ENCODE peak calls at places on chromosomes 7 and 10, in five cellular contexts. One of them, this sample, is unnamed.

GRCh38 chr7:84364708-84365107 is 170.1 kb upstream of the SEMA3A start:
- DNase-seq in lower leg skin: no peak
- DNase-seq in effector memory CD4-positive, alpha-beta T cell: no peak
- DNase-seq in HepG2: no peak
- DNase-seq in heart left ventricle: no peak
- DNase-seq in this sample: no peak

GRCh38 chr10:99827906-99828305 is 45.5 kb downstream of the ABCC2 start:
- DNase-seq in lower leg skin: no peak
- DNase-seq in effector memory CD4-positive, alpha-beta T cell: no peak
- DNase-seq in HepG2: no peak
- DNase-seq in heart left ventricle: no peak
- DNase-seq in this sample: no peak

GRCh38 chr7:110940756-110941155 is 150.2 kb upstream of the LRRN3 start:
- DNase-seq in lower leg skin: no peak
- DNase-seq in effector memory CD4-positive, alpha-beta T cell: no peak
- DNase-seq in HepG2: no peak
- DNase-seq in heart left ventricle: no peak
- DNase-seq in this sample: no peak

GRCh38 chr10:78194539-78195402 is 161.1 kb downstream of the RPS24 start:
- DNase-seq in lower leg skin: no peak
- DNase-seq in effector memory CD4-positive, alpha-beta T cell: no peak
- DNase-seq in HepG2: no peak
- DNase-seq in heart left ventricle: no peak
- DNase-seq in this sample: peak; percentile 25

GRCh38 chr7:69403169-69403568 is 195.1 kb upstream of the AUTS2 start:
- DNase-seq in lower leg skin: no peak
- DNase-seq in effector memory CD4-positive, alpha-beta T cell: no peak
- DNase-seq in HepG2: no peak
- DNase-seq in heart left ventricle: no peak
- DNase-seq in this sample: peak; percentile 26

GRCh38 chr10:75211007-75211735 is 575 bp downstream of the VDAC2 start:
- DNase-seq in lower leg skin: no peak
- DNase-seq in effector memory CD4-positive, alpha-beta T cell: no peak
- DNase-seq in HepG2: peak; percentile 48
- DNase-seq in heart left ventricle: no peak
- DNase-seq in this sample: no peak

GRCh38 chr7:149125189-149125863 is 798 bp downstream of the ZNF425 start:
- DNase-seq in lower leg skin: no peak
- DNase-seq in effector memory CD4-positive, alpha-beta T cell: no peak
- DNase-seq in HepG2: no peak
- DNase-seq in heart left ventricle: no peak
- DNase-seq in this sample: peak; percentile 69

GRCh38 chr10:77619964-77620703 is 17.5 kb downstream of the KCNMA1 start:
- DNase-seq in lower leg skin: no peak
- DNase-seq in effector memory CD4-positive, alpha-beta T cell: no peak
- DNase-seq in HepG2: no peak
- DNase-seq in heart left ventricle: no peak
- DNase-seq in this sample: no peak

GRCh38 chr10:66218981-66219587 is 706.8 kb upstream of the LRRTM3 start:
- DNase-seq in lower leg skin: no peak
- DNase-seq in effector memory CD4-positive, alpha-beta T cell: no peak
- DNase-seq in HepG2: no peak
- DNase-seq in heart left ventricle: no peak
- DNase-seq in this sample: no peak

GRCh38 chr7:140010194-140010895 is 52.4 kb downstream of the PARP12 start:
- DNase-seq in lower leg skin: no peak
- DNase-seq in effector memory CD4-positive, alpha-beta T cell: no peak
- DNase-seq in HepG2: no peak
- DNase-seq in heart left ventricle: no peak
- DNase-seq in this sample: no peak

DNA sequence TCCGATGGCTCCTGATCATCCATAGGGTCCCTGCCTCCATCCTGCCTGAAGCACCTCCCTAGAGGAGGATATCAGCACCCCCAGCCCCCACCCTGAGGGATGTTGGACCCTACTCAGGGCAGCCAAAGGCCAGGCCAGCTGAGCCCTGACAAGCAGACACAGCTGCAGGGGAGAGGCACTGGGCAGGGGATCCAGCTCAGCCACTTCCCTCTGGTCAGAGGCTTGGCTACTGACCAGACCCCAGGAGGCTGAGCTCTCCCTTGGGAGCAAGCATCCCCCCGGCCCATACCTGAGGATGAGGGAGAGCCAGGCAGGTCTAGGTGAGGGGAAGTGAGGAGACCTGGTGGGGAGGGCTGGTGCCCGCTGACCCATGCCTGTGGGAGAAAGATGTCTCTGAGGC is 6.6 kb downstream of the LDB3 start:
- DNase-seq in lower leg skin: no peak
- DNase-seq in effector memory CD4-positive, alpha-beta T cell: no peak
- DNase-seq in HepG2: no peak
- DNase-seq in heart left ventricle: no peak
- DNase-seq in this sample: no peak
- H3K4me3 ChIP-seq in lower leg skin: no peak overlapping the region
- H3K4me3 ChIP-seq in effector memory CD4-positive, alpha-beta T cell: no peak overlapping the region
- H3K4me3 ChIP-seq in HepG2: no peak overlapping the region
- H3K4me3 ChIP-seq in heart left ventricle: peak overlapping the region; percentile 62
- H3K4me3 ChIP-seq in this sample: no peak overlapping the region

GRCh38 chr10:89332092-89332633 is 4.4 kb downstream of the IFIT3 start:
- DNase-seq in lower leg skin: no peak
- DNase-seq in effector memory CD4-positive, alpha-beta T cell: peak; percentile 28
- DNase-seq in HepG2: peak; percentile 41
- DNase-seq in heart left ventricle: no peak
- DNase-seq in this sample: peak; percentile 35
- H3K4me3 ChIP-seq in lower leg skin: no peak overlapping the region
- H3K4me3 ChIP-seq in effector memory CD4-positive, alpha-beta T cell: peak overlapping the region; percentile 30
- H3K4me3 ChIP-seq in HepG2: peak overlapping the region; percentile 47
- H3K4me3 ChIP-seq in heart left ventricle: peak overlapping the region; percentile 48
- H3K4me3 ChIP-seq in this sample: peak overlapping the region; percentile 44

GRCh38 chr10:11163990-11164805 is 146.5 kb downstream of the CELF2 start:
- DNase-seq in lower leg skin: no peak
- DNase-seq in effector memory CD4-positive, alpha-beta T cell: no peak
- DNase-seq in HepG2: no peak
- DNase-seq in heart left ventricle: peak; percentile 34
- DNase-seq in this sample: no peak

GRCh38 chr10:11168423-11169100 is 150.9 kb downstream of the CELF2 start:
- DNase-seq in lower leg skin: no peak
- DNase-seq in effector memory CD4-positive, alpha-beta T cell: no peak
- DNase-seq in HepG2: no peak
- DNase-seq in heart left ventricle: no peak
- DNase-seq in this sample: no peak

GRCh38 chr10:11165591-11166543 is 148.2 kb downstream of the CELF2 start:
- DNase-seq in lower leg skin: peak; percentile 94
- DNase-seq in effector memory CD4-positive, alpha-beta T cell: peak; percentile 68
- DNase-seq in HepG2: no peak
- DNase-seq in heart left ventricle: peak; percentile 71
- DNase-seq in this sample: no peak

GRCh38 chr10:11164806-11165590 is 147.3 kb downstream of the CELF2 start:
- DNase-seq in lower leg skin: peak; percentile 92
- DNase-seq in effector memory CD4-positive, alpha-beta T cell: peak; percentile 45
- DNase-seq in HepG2: no peak
- DNase-seq in heart left ventricle: peak; percentile 69
- DNase-seq in this sample: peak; percentile 40

DNA sequence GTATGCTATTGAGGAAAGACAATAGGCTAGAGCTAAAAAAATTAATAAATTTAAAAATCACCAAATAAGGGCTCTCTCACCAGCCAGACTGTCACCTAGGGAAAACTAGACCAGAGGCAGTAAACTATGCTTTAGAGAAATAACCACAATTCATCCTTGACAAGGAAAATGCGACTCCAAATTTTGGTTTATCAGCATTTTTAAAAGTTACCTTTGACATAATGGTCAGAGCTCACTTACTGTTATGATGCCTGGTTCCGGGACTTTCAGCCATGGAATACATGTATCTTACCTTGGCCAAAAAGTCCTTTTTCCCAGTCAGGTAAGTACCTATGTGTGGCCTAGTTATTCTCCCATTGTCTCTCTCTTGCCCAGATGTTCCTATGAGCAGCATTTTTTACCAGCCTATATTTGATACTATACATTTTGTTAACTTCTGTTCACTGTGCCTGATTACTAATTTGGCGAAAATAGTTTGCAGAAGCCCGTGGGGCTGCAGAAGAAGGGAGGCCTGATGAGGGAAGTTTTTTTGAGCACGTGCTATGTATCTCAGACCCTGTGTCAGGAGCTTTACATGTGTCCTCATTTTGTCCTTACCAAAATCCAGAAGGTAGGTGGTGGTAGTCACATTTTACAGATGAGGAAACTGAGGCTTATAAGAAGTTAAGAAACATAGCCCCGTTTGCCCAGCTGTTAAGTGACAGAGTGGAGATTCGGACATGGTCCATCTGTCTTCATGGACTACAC is 149.7 kb downstream of the CELF2 start:
- DNase-seq in lower leg skin: no peak
- DNase-seq in effector memory CD4-positive, alpha-beta T cell: no peak
- DNase-seq in HepG2: no peak
- DNase-seq in heart left ventricle: no peak
- DNase-seq in this sample: no peak
- H3K4me3 ChIP-seq in lower leg skin: no peak overlapping the region
- H3K4me3 ChIP-seq in effector memory CD4-positive, alpha-beta T cell: peak overlapping the region; percentile 94
- H3K4me3 ChIP-seq in HepG2: no peak overlapping the region
- H3K4me3 ChIP-seq in heart left ventricle: peak overlapping the region; percentile 78
- H3K4me3 ChIP-seq in this sample: peak overlapping the region; percentile 59

DNA sequence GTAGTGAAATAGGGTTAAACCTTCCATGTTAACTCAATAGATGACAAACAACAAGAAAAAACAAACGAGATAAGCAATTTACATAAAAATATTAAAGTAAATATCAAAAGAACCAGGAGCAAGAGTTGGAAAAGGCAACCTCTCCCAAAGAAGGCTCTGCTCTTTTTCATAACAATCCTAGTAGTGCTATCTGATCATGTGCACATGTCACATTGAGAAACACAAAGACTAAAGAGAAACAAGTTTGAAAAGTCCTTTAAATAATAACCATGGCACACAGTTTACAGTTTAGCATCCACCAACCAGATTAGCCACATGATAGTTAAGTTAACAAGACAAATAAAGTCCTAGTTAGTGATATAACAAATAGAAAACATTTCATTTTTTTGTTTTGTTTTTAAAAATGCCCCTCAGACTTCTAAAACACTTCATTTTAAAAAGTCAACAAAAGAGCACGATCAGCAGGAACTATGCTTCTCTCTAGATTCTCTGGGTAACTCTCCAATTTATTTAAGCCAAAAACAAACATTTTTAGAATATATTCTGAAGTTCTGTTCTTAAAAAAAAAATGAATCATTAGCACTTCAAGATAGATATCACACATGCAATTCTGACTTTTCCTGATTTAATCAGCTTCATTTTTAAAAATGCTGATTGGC is 110.4 kb downstream of the PARD3 start:
- DNase-seq in lower leg skin: no peak
- DNase-seq in effector memory CD4-positive, alpha-beta T cell: no peak
- DNase-seq in HepG2: no peak
- DNase-seq in heart left ventricle: no peak
- DNase-seq in this sample: no peak
- H3K4me3 ChIP-seq in lower leg skin: no peak overlapping the region
- H3K4me3 ChIP-seq in effector memory CD4-positive, alpha-beta T cell: no peak overlapping the region
- H3K4me3 ChIP-seq in HepG2: no peak overlapping the region
- H3K4me3 ChIP-seq in heart left ventricle: no peak overlapping the region
- H3K4me3 ChIP-seq in this sample: no peak overlapping the region

GRCh38 chr10:124741922-124742417 is 2.2 kb downstream of the FAM53B start:
- DNase-seq in lower leg skin: peak; percentile 82
- DNase-seq in effector memory CD4-positive, alpha-beta T cell: no peak
- DNase-seq in HepG2: no peak
- DNase-seq in heart left ventricle: no peak
- DNase-seq in this sample: peak; percentile 53
- H3K4me3 ChIP-seq in lower leg skin: no peak overlapping the region
- H3K4me3 ChIP-seq in effector memory CD4-positive, alpha-beta T cell: peak overlapping the region; percentile 81
- H3K4me3 ChIP-seq in HepG2: peak overlapping the region; percentile 87
- H3K4me3 ChIP-seq in heart left ventricle: peak overlapping the region; percentile 86
- H3K4me3 ChIP-seq in this sample: no peak overlapping the region

GRCh38 chr10:100972115-100972903 is 3.0 kb downstream of the SEMA4G start:
- DNase-seq in lower leg skin: no peak
- DNase-seq in effector memory CD4-positive, alpha-beta T cell: no peak
- DNase-seq in HepG2: no peak
- DNase-seq in heart left ventricle: no peak
- DNase-seq in this sample: no peak

GRCh38 chr10:100970076-100970913 is 991 bp downstream of the SEMA4G start:
- DNase-seq in lower leg skin: no peak
- DNase-seq in effector memory CD4-positive, alpha-beta T cell: peak; percentile 14
- DNase-seq in HepG2: peak; percentile 84
- DNase-seq in heart left ventricle: no peak
- DNase-seq in this sample: peak; percentile 54

GRCh38 chr10:100969175-100970075 is at the start of gene SEMA4G:
- DNase-seq in lower leg skin: peak; percentile 90
- DNase-seq in effector memory CD4-positive, alpha-beta T cell: no peak
- DNase-seq in HepG2: peak; percentile 80
- DNase-seq in heart left ventricle: peak; percentile 45
- DNase-seq in this sample: peak; percentile 46

GRCh38 chr10:100972904-100973535 is 3.7 kb downstream of the SEMA4G start:
- DNase-seq in lower leg skin: no peak
- DNase-seq in effector memory CD4-positive, alpha-beta T cell: no peak
- DNase-seq in HepG2: no peak
- DNase-seq in heart left ventricle: peak; percentile 13
- DNase-seq in this sample: no peak

DNA sequence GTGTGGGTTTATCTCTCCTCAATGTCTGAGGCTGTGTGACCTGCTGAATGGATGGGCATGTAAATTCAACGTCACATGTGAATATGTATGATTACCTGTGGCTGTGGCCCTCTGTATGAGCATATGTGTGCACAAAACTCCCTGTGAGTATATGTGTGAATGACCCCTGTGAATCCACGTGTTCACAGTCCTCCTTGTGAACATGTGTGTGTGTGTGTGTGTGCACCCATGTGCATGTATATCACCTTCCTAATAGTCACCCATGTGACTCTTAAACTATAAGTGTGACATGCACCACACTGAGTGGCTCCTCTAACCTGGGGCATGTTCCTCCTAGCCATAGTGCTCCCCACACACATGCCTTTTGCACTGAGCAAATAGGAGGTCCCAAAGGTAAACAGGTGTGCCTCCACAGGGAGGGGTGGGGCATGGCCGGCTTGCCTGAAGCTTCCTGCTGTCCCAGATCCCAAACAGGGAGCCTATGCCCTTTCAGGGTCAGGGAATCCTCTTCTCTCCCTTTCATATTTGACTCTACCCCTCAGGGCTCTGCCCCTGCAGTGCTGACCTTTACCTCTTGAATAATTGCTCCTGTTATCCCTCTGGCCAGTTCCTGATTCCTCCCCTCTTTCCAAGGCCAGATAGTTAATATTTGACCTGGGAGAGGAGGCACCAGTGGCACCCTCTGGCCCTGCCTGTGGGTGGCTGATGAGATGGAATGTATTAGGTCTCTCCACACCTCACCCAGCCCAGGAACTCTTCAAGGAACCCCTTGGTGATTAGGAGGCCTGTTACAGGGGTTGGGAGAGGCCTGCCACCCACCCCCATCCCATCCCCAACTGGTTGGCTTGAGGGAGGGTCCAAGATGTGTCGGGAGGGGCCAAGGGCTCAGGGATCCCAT is 1.9 kb downstream of the SEMA4G start:
- DNase-seq in lower leg skin: no peak
- DNase-seq in effector memory CD4-positive, alpha-beta T cell: no peak
- DNase-seq in HepG2: peak; percentile 99
- DNase-seq in heart left ventricle: no peak
- DNase-seq in this sample: no peak
- H3K4me3 ChIP-seq in lower leg skin: no peak overlapping the region
- H3K4me3 ChIP-seq in effector memory CD4-positive, alpha-beta T cell: no peak overlapping the region
- H3K4me3 ChIP-seq in HepG2: peak overlapping the region; percentile 84
- H3K4me3 ChIP-seq in heart left ventricle: no peak overlapping the region
- H3K4me3 ChIP-seq in this sample: no peak overlapping the region